ENCODE peak calls at places on chromosomes 7 and 10, in nine cellular contexts. One of them, this sample, is unnamed.

GRCh38 chr10:128896964-128897363 is 570.1 kb upstream of the MGMT start:
- DNase-seq in MM.1S: no peak
- DNase-seq in activated effector memory CD4-positive, alpha-beta T cell treated with anti-CD3 and anti-CD28 coated beads, Interleukin-2, amount 50 U/mL, for 16 hours: no peak
- DNase-seq in non-pigmented ciliary epithelial cell: no peak
- DNase-seq in astrocyte: no peak
- DNase-seq in Daoy: no peak
- DNase-seq in left lobe of liver: no peak
- DNase-seq in heart left ventricle: no peak
- DNase-seq in AG08396: no peak
- DNase-seq in this sample: no peak

GRCh38 chr7:130363156-130363847 is 17.0 kb upstream of the CPA1 start:
- DNase-seq in MM.1S: no peak
- DNase-seq in non-pigmented ciliary epithelial cell: peak
- DNase-seq in left lobe of liver: no peak
- DNase-seq in heart left ventricle: no peak
- DNase-seq in astrocyte: peak
- DNase-seq in AG08396: peak
- DNase-seq in activated effector memory CD4-positive, alpha-beta T cell treated with anti-CD3 and anti-CD28 coated beads, Interleukin-2, amount 50 U/mL, for 16 hours: no peak
- DNase-seq in Daoy: peak
- DNase-seq in this sample: peak

GRCh38 chr10:63268139-63268797 is 135.1 kb downstream of the NRBF2 start:
- DNase-seq in left lobe of liver: no peak
- DNase-seq in activated effector memory CD4-positive, alpha-beta T cell treated with anti-CD3 and anti-CD28 coated beads, Interleukin-2, amount 50 U/mL, for 16 hours: no peak
- DNase-seq in Daoy: peak
- DNase-seq in MM.1S: peak
- DNase-seq in heart left ventricle: no peak
- DNase-seq in astrocyte: peak
- DNase-seq in non-pigmented ciliary epithelial cell: no peak
- DNase-seq in AG08396: no peak
- DNase-seq in this sample: no peak

GRCh38 chr7:36459236-36459960 is 69.7 kb downstream of the ANLN start:
- DNase-seq in activated effector memory CD4-positive, alpha-beta T cell treated with anti-CD3 and anti-CD28 coated beads, Interleukin-2, amount 50 U/mL, for 16 hours: no peak
- DNase-seq in AG08396: no peak
- DNase-seq in heart left ventricle: no peak
- DNase-seq in left lobe of liver: no peak
- DNase-seq in Daoy: no peak
- DNase-seq in MM.1S: no peak
- DNase-seq in astrocyte: no peak
- DNase-seq in non-pigmented ciliary epithelial cell: no peak
- DNase-seq in this sample: no peak

GRCh38 chr10:94578790-94579189 is 33.2 kb downstream of the HELLS start:
- DNase-seq in non-pigmented ciliary epithelial cell: no peak
- DNase-seq in heart left ventricle: no peak
- DNase-seq in AG08396: no peak
- DNase-seq in left lobe of liver: no peak
- DNase-seq in Daoy: no peak
- DNase-seq in astrocyte: no peak
- DNase-seq in activated effector memory CD4-positive, alpha-beta T cell treated with anti-CD3 and anti-CD28 coated beads, Interleukin-2, amount 50 U/mL, for 16 hours: no peak
- DNase-seq in MM.1S: no peak
- DNase-seq in this sample: no peak

GRCh38 chr7:152674860-152675760 is 831 bp downstream of the XRCC2 start:
- DNase-seq in AG08396: peak
- DNase-seq in astrocyte: no peak
- DNase-seq in activated effector memory CD4-positive, alpha-beta T cell treated with anti-CD3 and anti-CD28 coated beads, Interleukin-2, amount 50 U/mL, for 16 hours: peak
- DNase-seq in left lobe of liver: no peak
- DNase-seq in non-pigmented ciliary epithelial cell: no peak
- DNase-seq in MM.1S: peak
- DNase-seq in Daoy: peak
- DNase-seq in heart left ventricle: no peak
- DNase-seq in this sample: no peak

GRCh38 chr10:43214071-43214955 is 52.6 kb downstream of the RASGEF1A start:
- DNase-seq in activated effector memory CD4-positive, alpha-beta T cell treated with anti-CD3 and anti-CD28 coated beads, Interleukin-2, amount 50 U/mL, for 16 hours: no peak
- DNase-seq in MM.1S: no peak
- DNase-seq in Daoy: peak
- DNase-seq in heart left ventricle: no peak
- DNase-seq in AG08396: peak
- DNase-seq in left lobe of liver: no peak
- DNase-seq in astrocyte: peak
- DNase-seq in non-pigmented ciliary epithelial cell: no peak
- DNase-seq in this sample: no peak

GRCh38 chr10:17025444-17026295 is 103.9 kb downstream of the CUBN start:
- DNase-seq in MM.1S: no peak
- DNase-seq in astrocyte: peak
- DNase-seq in heart left ventricle: peak
- DNase-seq in AG08396: peak
- DNase-seq in Daoy: peak
- DNase-seq in left lobe of liver: no peak
- DNase-seq in activated effector memory CD4-positive, alpha-beta T cell treated with anti-CD3 and anti-CD28 coated beads, Interleukin-2, amount 50 U/mL, for 16 hours: peak
- DNase-seq in non-pigmented ciliary epithelial cell: peak
- DNase-seq in this sample: no peak

GRCh38 chr7:99798972-99799371 is 15.0 kb upstream of the CYP3A4 start:
- DNase-seq in astrocyte: no peak
- DNase-seq in left lobe of liver: no peak
- DNase-seq in non-pigmented ciliary epithelial cell: no peak
- DNase-seq in activated effector memory CD4-positive, alpha-beta T cell treated with anti-CD3 and anti-CD28 coated beads, Interleukin-2, amount 50 U/mL, for 16 hours: no peak
- DNase-seq in heart left ventricle: no peak
- DNase-seq in AG08396: no peak
- DNase-seq in Daoy: no peak
- DNase-seq in MM.1S: no peak
- DNase-seq in this sample: no peak

GRCh38 chr7:43392638-43393037 is 190.3 kb upstream of the STK17A start:
- DNase-seq in activated effector memory CD4-positive, alpha-beta T cell treated with anti-CD3 and anti-CD28 coated beads, Interleukin-2, amount 50 U/mL, for 16 hours: no peak
- DNase-seq in heart left ventricle: no peak
- DNase-seq in left lobe of liver: no peak
- DNase-seq in Daoy: no peak
- DNase-seq in non-pigmented ciliary epithelial cell: no peak
- DNase-seq in AG08396: no peak
- DNase-seq in astrocyte: no peak
- DNase-seq in MM.1S: no peak
- DNase-seq in this sample: no peak

GRCh38 chr10:72840319-72840718 is 53.2 kb upstream of the OIT3 start:
- DNase-seq in Daoy: no peak
- DNase-seq in heart left ventricle: no peak
- DNase-seq in left lobe of liver: no peak
- DNase-seq in AG08396: no peak
- DNase-seq in non-pigmented ciliary epithelial cell: no peak
- DNase-seq in MM.1S: no peak
- DNase-seq in activated effector memory CD4-positive, alpha-beta T cell treated with anti-CD3 and anti-CD28 coated beads, Interleukin-2, amount 50 U/mL, for 16 hours: no peak
- DNase-seq in astrocyte: no peak
- DNase-seq in this sample: no peak

GRCh38 chr7:521221-522070 is 1.8 kb upstream of the PDGFA start:
- DNase-seq in non-pigmented ciliary epithelial cell: no peak
- DNase-seq in astrocyte: no peak
- DNase-seq in MM.1S: no peak
- DNase-seq in AG08396: peak
- DNase-seq in Daoy: peak
- DNase-seq in activated effector memory CD4-positive, alpha-beta T cell treated with anti-CD3 and anti-CD28 coated beads, Interleukin-2, amount 50 U/mL, for 16 hours: no peak
- DNase-seq in heart left ventricle: peak
- DNase-seq in left lobe of liver: no peak
- DNase-seq in this sample: no peak

This sample was measured in sciatic nerve.